ENCODE peak calls at places on chromosome 19, in eight cellular contexts. One of them, this sample, is unnamed.

GRCh38 chr19:43371909-43372308 is 18.4 kb downstream of the CD177 start:
- DNase-seq in esophagus squamous epithelium: no peak
- DNase-seq in lung: no peak
- DNase-seq in WERI-Rb-1: no peak
- DNase-seq in NB4: peak; percentile 14
- DNase-seq in kidney: no peak
- DNase-seq in fibroblast of mammary gland: no peak
- DNase-seq in BJ: no peak
- DNase-seq in this sample: no peak

GRCh38 chr19:53868892-53869804 is 1.5 kb downstream of the MYADM start:
- DNase-seq in NB4: peak; percentile 95
- DNase-seq in WERI-Rb-1: peak; percentile 91
- DNase-seq in kidney: peak; percentile 97
- DNase-seq in lung: peak; percentile 93
- DNase-seq in esophagus squamous epithelium: no peak
- DNase-seq in fibroblast of mammary gland: peak; percentile 83
- DNase-seq in BJ: peak; percentile 54
- DNase-seq in this sample: peak; percentile 94

GRCh38 chr19:34962281-34962944 is 1.6 kb downstream of the ZNF792 start:
- DNase-seq in fibroblast of mammary gland: no peak
- DNase-seq in NB4: peak; percentile 72
- DNase-seq in WERI-Rb-1: no peak
- DNase-seq in kidney: no peak
- DNase-seq in esophagus squamous epithelium: no peak
- DNase-seq in BJ: no peak
- DNase-seq in lung: no peak
- DNase-seq in this sample: no peak

GRCh38 chr19:8988204-8988603 is 22.0 kb downstream of the MUC16 start:
- DNase-seq in kidney: no peak
- DNase-seq in lung: no peak
- DNase-seq in esophagus squamous epithelium: no peak
- DNase-seq in WERI-Rb-1: peak; percentile 14
- DNase-seq in NB4: peak; percentile 79
- DNase-seq in fibroblast of mammary gland: no peak
- DNase-seq in BJ: no peak
- DNase-seq in this sample: no peak

GRCh38 chr19:4575267-4575793 is 15.8 kb upstream of the SEMA6B start:
- DNase-seq in fibroblast of mammary gland: peak; percentile 97
- DNase-seq in NB4: peak; percentile 88
- DNase-seq in kidney: peak; percentile 97
- DNase-seq in WERI-Rb-1: no peak
- DNase-seq in BJ: peak; percentile 29
- DNase-seq in esophagus squamous epithelium: no peak
- DNase-seq in lung: peak; percentile 42
- DNase-seq in this sample: peak; percentile 91

GRCh38 chr19:51479531-51480331 is 1.4 kb downstream of the CEACAM18 start:
- DNase-seq in fibroblast of mammary gland: no peak
- DNase-seq in lung: no peak
- DNase-seq in BJ: no peak
- DNase-seq in NB4: no peak
- DNase-seq in esophagus squamous epithelium: no peak
- DNase-seq in WERI-Rb-1: no peak
- DNase-seq in kidney: no peak
- DNase-seq in this sample: no peak

GRCh38 chr19:1018393-1018792 is 2.5 kb downstream of the TMEM259 start:
- DNase-seq in WERI-Rb-1: no peak
- DNase-seq in kidney: no peak
- DNase-seq in esophagus squamous epithelium: no peak
- DNase-seq in NB4: no peak
- DNase-seq in lung: no peak
- DNase-seq in fibroblast of mammary gland: no peak
- DNase-seq in BJ: no peak
- DNase-seq in this sample: no peak

GRCh38 chr19:12255372-12255771 is 39.3 kb downstream of the ZNF44 start:
- DNase-seq in fibroblast of mammary gland: no peak
- DNase-seq in esophagus squamous epithelium: no peak
- DNase-seq in WERI-Rb-1: no peak
- DNase-seq in kidney: no peak
- DNase-seq in BJ: no peak
- DNase-seq in NB4: no peak
- DNase-seq in lung: no peak
- DNase-seq in this sample: no peak

GRCh38 chr19:55114566-55115145 is 2.8 kb downstream of the PPP1R12C start:
- DNase-seq in esophagus squamous epithelium: no peak
- DNase-seq in NB4: no peak
- DNase-seq in kidney: peak; percentile 51
- DNase-seq in WERI-Rb-1: no peak
- DNase-seq in lung: no peak
- DNase-seq in BJ: no peak
- DNase-seq in fibroblast of mammary gland: no peak
- DNase-seq in this sample: no peak

GRCh38 chr19:54147676-54148075 is 10.1 kb downstream of the CNOT3 start:
- DNase-seq in esophagus squamous epithelium: no peak
- DNase-seq in lung: no peak
- DNase-seq in BJ: no peak
- DNase-seq in kidney: peak; percentile 66
- DNase-seq in NB4: no peak
- DNase-seq in WERI-Rb-1: no peak
- DNase-seq in fibroblast of mammary gland: peak; percentile 69
- DNase-seq in this sample: no peak

GRCh38 chr19:18488403-18488723 is 33.5 kb downstream of the ELL start:
- DNase-seq in lung: no peak
- DNase-seq in NB4: no peak
- DNase-seq in esophagus squamous epithelium: no peak
- DNase-seq in BJ: no peak
- DNase-seq in WERI-Rb-1: no peak
- DNase-seq in kidney: no peak
- DNase-seq in fibroblast of mammary gland: no peak
- DNase-seq in this sample: no peak

GRCh38 chr19:42452590-42452989 is 9.8 kb upstream of the CXCL17 start:
- DNase-seq in NB4: peak; percentile 15
- DNase-seq in lung: no peak
- DNase-seq in WERI-Rb-1: no peak
- DNase-seq in esophagus squamous epithelium: no peak
- DNase-seq in kidney: no peak
- DNase-seq in fibroblast of mammary gland: no peak
- DNase-seq in BJ: no peak
- DNase-seq in this sample: no peak

GRCh38 chr19:3790209-3790734 is 4.1 kb upstream of the MATK start:
- DNase-seq in kidney: no peak
- DNase-seq in NB4: no peak
- DNase-seq in lung: no peak
- DNase-seq in fibroblast of mammary gland: no peak
- DNase-seq in WERI-Rb-1: no peak
- DNase-seq in BJ: no peak
- DNase-seq in esophagus squamous epithelium: no peak
- DNase-seq in this sample: no peak

GRCh38 chr19:55484571-55485438 is at the start of gene NAT14:
- DNase-seq in fibroblast of mammary gland: no peak
- DNase-seq in NB4: peak; percentile 67
- DNase-seq in BJ: no peak
- DNase-seq in lung: no peak
- DNase-seq in kidney: peak; percentile 86
- DNase-seq in esophagus squamous epithelium: no peak
- DNase-seq in WERI-Rb-1: peak; percentile 77
- DNase-seq in this sample: peak; percentile 60

GRCh38 chr19:12778020-12778904 is 2.9 kb upstream of the HOOK2 start:
- DNase-seq in WERI-Rb-1: peak; percentile 81
- DNase-seq in NB4: peak; percentile 67
- DNase-seq in kidney: peak; percentile 94
- DNase-seq in esophagus squamous epithelium: no peak
- DNase-seq in BJ: no peak
- DNase-seq in fibroblast of mammary gland: peak; percentile 76
- DNase-seq in lung: peak; percentile 75
- DNase-seq in this sample: peak; percentile 86

GRCh38 chr19:12838182-12838890 is at the start of gene MAST1:
- DNase-seq in kidney: no peak
- DNase-seq in esophagus squamous epithelium: no peak
- DNase-seq in fibroblast of mammary gland: no peak
- DNase-seq in BJ: no peak
- DNase-seq in NB4: peak; percentile 59
- DNase-seq in WERI-Rb-1: peak; percentile 65
- DNase-seq in lung: no peak
- DNase-seq in this sample: no peak

GRCh38 chr19:16594131-16594586 is 21.9 kb upstream of the SLC35E1 start:
- DNase-seq in BJ: no peak
- DNase-seq in lung: no peak
- DNase-seq in NB4: peak; percentile 64
- DNase-seq in esophagus squamous epithelium: no peak
- DNase-seq in fibroblast of mammary gland: no peak
- DNase-seq in WERI-Rb-1: no peak
- DNase-seq in kidney: no peak
- DNase-seq in this sample: no peak

GRCh38 chr19:56115490-56115889 is 5.6 kb downstream of the ZNF787 start:
- DNase-seq in WERI-Rb-1: no peak
- DNase-seq in NB4: no peak
- DNase-seq in fibroblast of mammary gland: no peak
- DNase-seq in esophagus squamous epithelium: no peak
- DNase-seq in BJ: no peak
- DNase-seq in lung: no peak
- DNase-seq in kidney: no peak
- DNase-seq in this sample: no peak

DNA sequence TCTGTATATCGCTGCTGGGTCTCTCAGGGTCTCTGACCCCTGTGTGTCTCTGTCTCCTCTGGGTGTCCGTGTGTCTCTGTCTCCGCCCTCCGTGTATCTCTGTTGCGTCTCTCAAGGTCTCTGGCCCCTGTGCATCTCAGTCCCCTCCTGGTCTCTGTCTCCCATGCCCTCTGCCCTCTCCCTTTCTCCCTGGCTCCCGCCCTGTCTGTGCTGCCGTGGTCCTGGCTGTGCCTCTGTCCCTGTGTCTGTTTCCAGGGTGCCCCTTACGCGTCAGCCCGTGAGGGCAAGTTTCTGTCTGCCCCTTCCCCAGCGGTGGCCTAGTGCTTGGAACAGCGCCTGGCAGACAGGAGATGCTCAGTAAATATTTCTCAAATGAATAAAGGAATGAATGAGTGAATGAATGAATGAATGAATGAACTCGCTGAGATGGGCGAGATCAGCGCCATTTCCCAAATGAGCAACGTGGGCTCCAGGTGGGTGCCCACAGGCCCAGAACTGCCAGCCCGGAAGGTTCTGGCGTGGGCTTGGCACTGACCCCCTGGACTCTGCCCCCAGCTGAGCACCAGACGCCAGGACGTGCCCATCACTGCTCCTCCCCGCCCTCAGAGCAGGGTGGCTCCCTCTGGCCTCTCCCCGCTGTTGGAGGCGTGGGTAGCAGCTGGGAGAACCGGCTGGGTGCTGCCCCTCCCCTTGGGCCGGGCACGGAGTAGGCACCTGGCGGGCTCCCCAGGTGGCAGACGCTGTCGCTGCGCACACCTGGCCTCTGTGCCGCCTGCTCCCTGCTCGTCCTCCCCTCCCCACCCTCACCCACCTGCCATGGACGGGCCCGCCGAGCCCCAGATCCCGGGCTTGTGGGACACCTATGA is at the start of gene SULT2B1:
- DNase-seq in fibroblast of mammary gland: no peak
- DNase-seq in kidney: peak; percentile 87
- DNase-seq in esophagus squamous epithelium: no peak
- DNase-seq in BJ: no peak
- DNase-seq in WERI-Rb-1: no peak
- DNase-seq in NB4: peak; percentile 43
- DNase-seq in lung: peak; percentile 54
- DNase-seq in this sample: no peak
- H3K4me3 ChIP-seq in fibroblast of mammary gland: no peak within 1 kb of the TSS
- H3K4me3 ChIP-seq in kidney: no peak within 1 kb of the TSS
- H3K4me3 ChIP-seq in esophagus squamous epithelium: peak within 1 kb of the TSS; percentile 58
- H3K4me3 ChIP-seq in BJ: no peak within 1 kb of the TSS
- H3K4me3 ChIP-seq in WERI-Rb-1: no peak within 1 kb of the TSS
- H3K4me3 ChIP-seq in NB4: no peak within 1 kb of the TSS
- H3K4me3 ChIP-seq in lung: no peak within 1 kb of the TSS
- H3K4me3 ChIP-seq in this sample: no peak within 1 kb of the TSS

GRCh38 chr19:5718032-5718578 is 1.8 kb downstream of the LONP1 start:
- DNase-seq in fibroblast of mammary gland: peak; percentile 53
- DNase-seq in NB4: peak; percentile 20
- DNase-seq in lung: no peak
- DNase-seq in BJ: no peak
- DNase-seq in WERI-Rb-1: no peak
- DNase-seq in kidney: peak; percentile 43
- DNase-seq in esophagus squamous epithelium: no peak
- DNase-seq in this sample: peak; percentile 27
- TF ChIP-seq CTCF in fibroblast of mammary gland: no peak
- TF ChIP-seq CTCF in NB4: no peak
- TF ChIP-seq CTCF in lung: no peak
- TF ChIP-seq CTCF in BJ: no peak
- TF ChIP-seq CTCF in WERI-Rb-1: no peak
- TF ChIP-seq CTCF in kidney: no peak
- TF ChIP-seq CTCF in esophagus squamous epithelium: no peak
- TF ChIP-seq CTCF in this sample: no peak

DNA sequence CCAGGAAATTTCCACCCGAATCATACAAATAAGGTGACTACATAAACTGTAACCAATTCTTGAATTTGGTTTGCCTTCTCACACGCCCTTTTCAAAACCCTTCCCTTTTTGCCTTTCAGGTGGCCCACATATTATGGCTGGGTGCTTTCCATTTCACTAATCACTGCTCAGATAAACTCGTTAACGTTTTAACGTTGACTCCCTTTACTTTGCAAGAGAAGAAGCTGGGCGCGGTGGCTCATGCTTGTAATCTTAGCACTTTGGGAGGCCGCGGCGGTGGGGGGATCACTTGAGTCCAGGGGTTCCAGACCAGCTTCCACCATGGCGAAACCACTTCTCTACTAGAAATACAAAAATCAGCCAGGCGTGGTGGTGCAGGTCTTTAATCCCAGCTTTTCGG is 19.8 kb upstream of the ZNF91 start:
- DNase-seq in BJ: no peak
- DNase-seq in fibroblast of mammary gland: no peak
- DNase-seq in NB4: no peak
- DNase-seq in lung: no peak
- DNase-seq in esophagus squamous epithelium: no peak
- DNase-seq in kidney: no peak
- DNase-seq in WERI-Rb-1: no peak
- DNase-seq in this sample: no peak
- H3K4me3 ChIP-seq in BJ: no peak overlapping the region
- H3K4me3 ChIP-seq in fibroblast of mammary gland: no peak overlapping the region
- H3K4me3 ChIP-seq in NB4: no peak overlapping the region
- H3K4me3 ChIP-seq in lung: no peak overlapping the region
- H3K4me3 ChIP-seq in esophagus squamous epithelium: peak overlapping the region; percentile 56
- H3K4me3 ChIP-seq in kidney: peak overlapping the region; percentile 56
- H3K4me3 ChIP-seq in WERI-Rb-1: peak overlapping the region; percentile 61
- H3K4me3 ChIP-seq in this sample: peak overlapping the region; percentile 29

DNA sequence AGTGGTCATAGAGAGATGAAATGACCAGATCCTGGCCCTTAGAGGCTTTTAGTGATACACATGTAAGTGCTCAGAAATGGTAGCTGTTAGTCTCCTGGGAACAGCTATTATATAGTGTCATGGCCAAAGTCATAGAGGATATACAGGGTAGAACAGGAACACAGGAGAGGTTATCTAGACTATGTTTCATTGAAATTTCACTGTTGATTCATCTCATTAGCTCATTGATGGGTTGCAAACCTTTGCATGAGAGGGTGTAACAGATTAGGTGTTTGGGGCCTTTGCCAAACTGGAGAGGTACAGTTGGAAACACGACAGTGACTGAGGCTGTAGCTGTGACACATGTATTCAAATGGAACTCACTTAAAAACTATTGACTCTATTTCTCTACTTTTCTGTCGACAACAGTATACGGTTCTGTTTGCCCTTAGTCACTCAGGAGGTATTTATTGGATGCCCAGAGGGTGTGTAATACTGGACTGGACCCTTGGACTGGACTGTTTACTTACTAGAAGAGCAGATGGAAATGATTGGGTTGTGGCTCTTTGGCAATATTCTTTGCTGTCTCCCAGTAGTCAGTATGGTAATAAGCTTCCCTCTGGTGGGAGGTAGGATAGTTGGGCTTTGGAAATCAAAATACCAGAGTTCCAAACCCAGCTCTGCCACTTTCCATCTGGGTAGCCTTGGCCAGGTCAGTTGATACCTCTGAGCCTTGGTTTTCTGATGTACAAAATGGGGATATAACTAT is 29.8 kb downstream of the ARHGAP35 start:
- DNase-seq in kidney: no peak
- DNase-seq in NB4: no peak
- DNase-seq in esophagus squamous epithelium: no peak
- DNase-seq in WERI-Rb-1: no peak
- DNase-seq in lung: no peak
- DNase-seq in fibroblast of mammary gland: peak; percentile 96
- DNase-seq in BJ: peak; percentile 97
- DNase-seq in this sample: peak; percentile 76
- TF ChIP-seq CTCF in kidney: no peak
- TF ChIP-seq CTCF in NB4: no peak
- TF ChIP-seq CTCF in esophagus squamous epithelium: no peak
- TF ChIP-seq CTCF in WERI-Rb-1: no peak
- TF ChIP-seq CTCF in lung: no peak
- TF ChIP-seq CTCF in fibroblast of mammary gland: peak; percentile 42
- TF ChIP-seq CTCF in BJ: peak; percentile 23
- TF ChIP-seq CTCF in this sample: no peak